ENCODE peak calls at places on chromosome 18, in five cellular contexts. F, Z, X, M and B are unnamed samples.
A peak's percentile ranks its signal among the peaks of the same experiment; 100 is the strongest.

GRCh38 chr18:13547347-13547746 is 179.0 kb downstream of the FAM210A start:
- DNase-seq in F (no peak), Z (no peak), X (no peak), M (no peak), B (no peak)

GRCh38 chr18:67260841-67261240 is 255.7 kb downstream of the DSEL start:
- DNase-seq in F (no peak), Z (no peak), X (peak; percentile 29), M (no peak), B (no peak)

GRCh38 chr18:25560369-25560768 is 208.4 kb upstream of the ZNF521 start:
- DNase-seq in F (no peak), Z (no peak), X (no peak), M (no peak), B (no peak)

GRCh38 chr18:38007931-38008330 is 442.3 kb upstream of the CELF4 start:
- DNase-seq in F (no peak), Z (no peak), X (no peak), M (no peak), B (peak; percentile 73)

GRCh38 chr18:46712406-46712805 is 44.4 kb downstream of the ST8SIA5 start:
- DNase-seq in F (no peak), Z (no peak), X (peak; percentile 58), M (no peak), B (peak; percentile 90)

GRCh38 chr18:76476665-76477561 is 18.1 kb downstream of the ZNF516 start:
- DNase-seq in F (no peak), Z (no peak), X (peak; percentile 97), M (no peak), B (peak; percentile 92)

GRCh38 chr18:7147399-7147798 is 29.8 kb upstream of the LAMA1 start:
- DNase-seq in F (no peak), Z (no peak), X (no peak), M (no peak), B (no peak)

GRCh38 chr18:79679552-79680099 is at the start of gene CTDP1:
- DNase-seq in F (peak; percentile 89), Z (peak; percentile 95), X (peak; percentile 91), M (peak; percentile 93), B (peak; percentile 94)

GRCh38 chr18:48882379-48882778 is 68.4 kb downstream of the SMAD7 start:
- DNase-seq in F (no peak), Z (no peak), X (no peak), M (no peak), B (no peak)

GRCh38 chr18:75160315-75160714 is 48.6 kb downstream of the PTGR3 start:
- DNase-seq in F (no peak), Z (no peak), X (no peak), M (no peak), B (no peak)

GRCh38 chr18:398866-399637 is 101.4 kb downstream of the COLEC12 start:
- DNase-seq in F (no peak), Z (no peak), X (no peak), M (no peak), B (no peak)

GRCh38 chr18:32661486-32662299 is 111.1 kb downstream of the KLHL14 start:
- DNase-seq in F (no peak), Z (no peak), X (no peak), M (no peak), B (peak; percentile 61)

GRCh38 chr18:69484699-69485396 is 84.2 kb downstream of the DOK6 start:
- DNase-seq in F (no peak), Z (no peak), X (peak; percentile 81), M (no peak), B (peak; percentile 80)

DNA sequence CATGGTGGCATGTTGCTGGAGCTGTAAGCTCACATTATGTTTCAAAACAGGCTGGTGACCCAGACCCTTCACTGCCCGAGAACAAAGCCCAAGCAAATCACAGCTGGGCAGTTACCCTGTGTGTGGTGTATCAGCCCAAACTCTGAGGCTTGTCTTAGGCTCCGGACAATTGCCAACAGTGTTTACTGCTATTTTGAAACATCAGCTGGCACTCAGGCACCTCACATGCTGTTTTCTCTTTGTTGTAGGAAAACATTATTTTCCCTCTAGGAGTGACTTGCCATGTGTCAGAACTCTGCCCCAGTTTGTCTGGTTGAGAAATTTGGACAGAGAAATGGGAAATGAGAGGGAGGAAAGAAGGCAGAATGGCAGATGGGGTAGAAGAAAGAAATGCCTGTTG is 237.6 kb upstream of the APCDD1 start:
- DNase-seq in F (no peak), Z (no peak), X (no peak), M (no peak), B (no peak)
- H3K18ac ChIP-seq in F (no peak overlapping the region), Z (no peak overlapping the region), X (no peak overlapping the region), M (no peak overlapping the region), B (no peak overlapping the region)

GRCh38 chr18:34658101-34658500 is 52.0 kb upstream of the DTNA start:
- DNase-seq in F (no peak), Z (no peak), X (no peak), M (no peak), B (no peak)
- H2BK15ac ChIP-seq in F (no peak overlapping the region), Z (no peak overlapping the region), X (peak overlapping the region; percentile 55), M (no peak overlapping the region), B (peak overlapping the region; percentile 67)

DNA sequence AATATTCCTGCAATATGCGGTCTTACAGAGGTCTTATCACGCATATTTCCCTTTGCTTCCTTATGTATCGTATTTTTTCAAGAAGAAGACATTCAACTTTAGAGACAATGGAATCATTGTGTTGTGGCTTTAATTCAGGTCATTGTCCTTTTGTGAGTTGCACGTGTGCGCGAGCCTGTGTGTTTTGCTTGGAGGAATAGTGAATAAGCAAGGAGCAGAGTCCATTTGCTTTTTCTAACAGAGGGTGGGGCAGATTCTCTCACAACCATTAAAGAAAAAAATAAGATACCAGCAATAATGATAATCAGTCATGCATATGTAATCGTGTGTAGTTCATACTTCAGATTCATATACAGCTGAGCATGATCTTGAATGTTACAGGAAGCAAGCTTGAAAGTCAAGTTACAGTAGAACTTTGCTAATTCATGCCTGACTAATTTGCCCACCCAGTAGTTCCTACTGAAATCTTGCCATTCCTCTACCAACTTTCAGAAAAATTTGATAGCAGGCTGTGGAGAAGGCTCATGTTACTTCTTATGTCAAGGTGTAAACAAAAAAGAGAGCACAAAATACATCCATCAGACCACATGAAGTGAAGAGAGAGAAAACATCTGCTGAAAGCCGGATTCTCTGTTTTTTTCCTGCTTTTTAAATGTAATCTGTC is 243.7 kb downstream of the NEDD4L start:
- DNase-seq in F (no peak), Z (peak; percentile 14), X (no peak), M (no peak), B (no peak)
- H2AFZ ChIP-seq in F (no peak overlapping the region), Z (peak overlapping the region; percentile 53), X (no peak overlapping the region), M (no peak overlapping the region), B (no peak overlapping the region)

DNA sequence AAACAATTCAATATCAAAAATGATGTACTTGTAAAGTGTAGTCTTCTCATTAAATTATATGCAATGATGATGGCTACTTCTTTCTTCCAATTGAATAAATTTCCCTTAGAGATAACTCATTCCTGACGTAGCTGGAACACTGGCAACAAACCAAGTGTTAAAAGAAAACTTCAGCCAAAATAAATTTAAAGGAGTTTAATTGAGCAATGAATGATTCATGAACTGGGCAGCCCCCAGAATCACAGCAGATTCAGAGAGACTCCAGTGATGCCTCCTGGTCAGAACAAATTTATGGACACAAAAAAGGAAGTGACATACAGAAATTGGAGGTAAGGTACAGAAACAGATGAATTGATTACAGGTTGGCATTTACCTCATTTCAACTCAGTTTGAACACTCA is 276.5 kb downstream of the DSC3 start:
- DNase-seq in F (no peak), Z (no peak), X (no peak), M (no peak), B (no peak)
- H3K18ac ChIP-seq in F (no peak overlapping the region), Z (no peak overlapping the region), X (no peak overlapping the region), M (no peak overlapping the region), B (no peak overlapping the region)

DNA sequence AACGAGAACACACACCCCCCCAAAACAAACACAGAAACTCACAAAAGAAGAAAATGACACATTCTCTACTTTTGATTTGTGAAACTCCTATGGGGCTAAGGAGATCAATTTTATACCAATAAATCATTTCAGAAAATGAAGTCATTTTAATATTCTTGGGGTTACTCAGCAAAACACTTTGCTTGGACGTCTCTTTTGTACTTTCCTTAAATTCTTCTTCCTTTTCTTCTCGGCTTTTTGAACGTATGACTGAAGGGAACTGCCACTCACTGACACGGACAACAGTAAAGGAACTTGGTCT is 205.2 kb downstream of the TGIF1 start:
- DNase-seq in F (no peak), Z (no peak), X (no peak), M (no peak), B (no peak)
- H2BK15ac ChIP-seq in F (no peak overlapping the region), Z (no peak overlapping the region), X (peak overlapping the region; percentile 98), M (no peak overlapping the region), B (peak overlapping the region; percentile 26)